ENCODE peak calls at places on chromosome 6, in four cellular contexts. F is stomach, K is transverse colon, A is GM12878. G is an unnamed sample. For H3K4me1, the result is how much of the 10 kb centered on the place peaks cover.

GRCh38 chr6:72950114-72950860 is 275.0 kb downstream of the KHDC1L start:
- DNase-seq in F (no peak), K (no peak), A (no peak), G (no peak)

GRCh38 chr6:110475255-110475654 is 1.2 kb downstream of the SLC22A16 start:
- DNase-seq in F (no peak), K (no peak), A (no peak), G (no peak)

GRCh38 chr6:69914015-69914485 is 47.7 kb downstream of the COL19A1 start:
- DNase-seq in F (no peak), K (no peak), A (no peak), G (no peak)

GRCh38 chr6:137698636-137699035 is 168.4 kb upstream of the TNFAIP3 start:
- DNase-seq in F (no peak), K (peak), A (no peak), G (peak)

GRCh38 chr6:159110013-159110412 is 59.2 kb upstream of the FNDC1 start:
- DNase-seq in F (peak), K (no peak), A (no peak), G (no peak)

GRCh38 chr6:75852721-75853120 is 103.7 kb downstream of the MYO6 start:
- DNase-seq in F (no peak), K (no peak), A (no peak), G (no peak)

GRCh38 chr6:28947831-28948270 is 24.1 kb upstream of the TRIM27 start:
- DNase-seq in F (no peak), K (peak), A (no peak), G (no peak)

GRCh38 chr6:7763896-7764295 is 38.0 kb downstream of the BMP6 start:
- DNase-seq in F (no peak), K (no peak), A (no peak), G (no peak)

GRCh38 chr6:26599591-26599990 is 2.8 kb downstream of the ABT1 start:
- DNase-seq in F (no peak), K (no peak), A (no peak), G (no peak)

GRCh38 chr6:82875573-82876185 is 190.0 kb downstream of the UBE3D start:
- DNase-seq in F (no peak), K (no peak), A (no peak), G (no peak)

GRCh38 chr6:90039911-90040310 is 145.6 kb downstream of the GJA10 start:
- DNase-seq in F (no peak), K (no peak), A (no peak), G (no peak)

GRCh38 chr6:56490994-56491393 is 151.7 kb downstream of the DST start:
- DNase-seq in F (no peak), K (no peak), A (no peak), G (no peak)

GRCh38 chr6:31070711-31071197 is 41.6 kb downstream of the C6orf15 start:
- DNase-seq in F (peak), K (no peak), A (no peak), G (no peak)

GRCh38 chr6:39228992-39229767 is at the start of gene KCNK5:
- DNase-seq in F (peak), K (peak), A (no peak), G (peak)
- TF ChIP-seq POLR2A in F (no peak), K (peak), A (peak), G (peak)

GRCh38 chr6:13648850-13649249 is 33.7 kb downstream of the NOL7 start:
- DNase-seq in F (no peak), K (no peak), A (no peak), G (no peak)

GRCh38 chr6:13649393-13649792 is 34.3 kb downstream of the NOL7 start:
- DNase-seq in F (no peak), K (no peak), A (no peak), G (no peak)

GRCh38 chr6:13655700-13656099 is 40.6 kb downstream of the NOL7 start:
- DNase-seq in F (no peak), K (no peak), A (no peak), G (no peak)

GRCh38 chr6:13653296-13653695 is 38.2 kb downstream of the NOL7 start:
- DNase-seq in F (no peak), K (no peak), A (no peak), G (no peak)
- TF ChIP-seq POLR2AphosphoS5 in F (no peak), K (no peak), A (no peak), G (no peak)

GRCh38 chr6:21101694-21102093 is 491.9 kb upstream of the SOX4 start:
- DNase-seq in F (no peak), K (no peak), A (no peak), G (no peak)

GRCh38 chr6:21102201-21102600 is 491.4 kb upstream of the SOX4 start:
- DNase-seq in F (no peak), K (no peak), A (no peak), G (no peak)

GRCh38 chr6:21103626-21104224 is 489.8 kb upstream of the SOX4 start:
- DNase-seq in F (no peak), K (no peak), A (no peak), G (no peak)

GRCh38 chr6:21104288-21104687 is 489.3 kb upstream of the SOX4 start:
- DNase-seq in F (no peak), K (no peak), A (no peak), G (no peak)

GRCh38 chr6:21102624-21103023 is 490.9 kb upstream of the SOX4 start:
- DNase-seq in F (peak), K (no peak), A (no peak), G (no peak)
- H3K4me1 ChIP-seq in F (under half), K (under half), A (under half), G (under half)

DNA sequence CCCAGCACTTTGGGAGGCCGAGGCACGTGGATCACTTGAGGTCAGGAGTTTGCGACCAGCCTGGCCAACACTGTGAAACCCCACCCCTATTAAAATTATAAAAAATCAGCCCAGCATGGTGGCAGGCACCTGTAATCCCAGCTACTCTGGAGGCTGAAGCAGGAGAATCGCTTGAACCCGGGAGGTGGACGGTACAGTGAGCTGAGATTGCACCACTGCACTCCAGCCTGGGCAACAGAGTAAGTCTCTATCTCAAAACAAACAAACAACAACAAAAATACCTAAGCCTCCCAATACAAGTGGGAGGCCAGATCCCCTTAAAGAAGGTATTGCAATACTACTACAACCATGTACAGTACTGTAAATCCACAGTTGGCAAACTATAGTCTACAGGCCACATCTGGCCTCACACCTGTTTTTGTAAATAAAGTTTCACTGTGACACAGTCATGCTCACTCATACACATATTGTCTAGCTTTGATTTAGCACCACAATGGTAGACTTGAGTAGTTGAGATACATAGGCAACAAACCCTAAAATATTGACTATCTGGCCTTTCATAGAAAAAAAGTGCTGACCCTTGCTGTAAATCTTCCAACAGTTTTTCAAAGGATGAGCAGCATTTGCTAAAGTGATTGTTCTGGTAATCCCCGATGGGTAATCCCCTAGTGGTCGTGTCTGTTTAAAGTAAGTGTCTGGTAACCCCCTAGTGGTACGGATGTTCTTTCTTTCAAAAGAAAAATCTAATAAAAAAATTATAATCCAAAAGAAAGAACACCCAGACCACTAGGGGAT is 202.0 kb downstream of the RNGTT start:
- DNase-seq in F (no peak), K (no peak), A (peak), G (no peak)
- TF ChIP-seq POLR2A in F (no peak), K (no peak), A (no peak), G (no peak)

GRCh38 chr6:52361945-52362442 is at the start of gene PAQR8:
- DNase-seq in F (peak), K (peak), A (no peak), G (peak)
- TF ChIP-seq POLR2AphosphoS5 in F (peak), K (peak), A (no peak), G (no peak)

GRCh38 chr6:149844480-149844879 is 19.7 kb downstream of the LRP11 start:
- DNase-seq in F (no peak), K (no peak), A (no peak), G (no peak)
- H3K4me1 ChIP-seq in F (under half), K (under half), A (under half), G (under half)

DNA sequence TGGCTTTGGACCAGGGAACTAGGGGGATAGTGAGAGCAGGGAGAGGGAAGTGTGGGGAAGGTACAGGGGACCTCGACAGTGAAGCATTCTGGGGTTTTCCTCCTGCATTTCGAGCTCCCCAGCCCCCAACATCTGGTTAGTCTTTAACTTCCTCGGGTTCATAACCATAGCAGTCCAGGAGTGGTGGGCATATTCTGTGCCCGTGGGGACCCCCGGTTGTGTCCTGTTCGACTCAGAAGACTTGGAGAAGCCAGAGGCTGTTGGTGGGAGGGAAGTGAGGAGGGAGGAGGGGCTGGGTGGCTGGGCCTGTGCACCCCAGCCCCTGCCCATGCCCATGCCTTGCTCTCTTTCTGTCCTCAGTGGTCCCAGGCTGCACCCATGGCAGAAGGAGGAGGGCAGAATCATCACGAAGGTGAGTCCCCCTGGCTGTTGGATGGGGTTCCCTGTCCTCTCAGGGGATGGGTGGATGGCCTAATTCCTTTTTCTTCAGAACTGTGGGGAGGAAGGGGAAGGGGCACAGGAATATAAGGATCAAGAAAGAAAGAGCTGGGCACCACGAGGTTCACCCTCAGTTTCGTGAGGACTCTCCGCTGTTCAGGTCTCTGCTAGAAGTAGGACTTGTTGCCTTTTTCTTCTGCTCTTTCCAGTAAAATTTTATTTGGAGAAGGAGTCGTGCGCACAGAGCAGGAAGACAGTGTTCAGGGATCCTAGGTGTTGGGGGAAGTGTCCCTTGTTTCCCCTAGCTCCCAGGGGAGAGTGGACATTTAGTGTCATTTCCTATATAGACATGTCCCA is 4.2 kb downstream of the VEGFA start:
- DNase-seq in F (no peak), K (no peak), A (no peak), G (peak)
- TF ChIP-seq POLR2A in F (no peak), K (no peak), A (no peak), G (no peak)

GRCh38 chr6:142523485-142523884 is 221.7 kb downstream of the ADGRG6 start:
- DNase-seq in F (no peak), K (no peak), A (no peak), G (no peak)
- TF ChIP-seq POLR2AphosphoS5 in F (peak), K (no peak), A (no peak), G (no peak)

G was measured in sigmoid colon.